ENCODE peak calls at places on chromosome 16, in eight cellular contexts. Z is left lung; F is T-helper 1 cell; E is T-helper 2 cell; Q is COR-L47; K is HuH-7; J is activated T-cell treated with anti-CD3 and anti-CD28 coated beads, Interleukin-2, amount 50 U/mL, for 72 hours; C is ovary. B is an unnamed sample.

GRCh38 chr16:63684702-63685101 is 1437.2 kb downstream of the CDH11 start:
- DNase-seq in Z (no peak), F (no peak), E (no peak), Q (no peak), K (no peak), J (no peak), C (no peak), B (no peak)

GRCh38 chr16:4345439-4346204 is 5.5 kb downstream of the PAM16 start:
- DNase-seq in Z (no peak), F (no peak), E (no peak), Q (no peak), K (peak; percentile 77), J (no peak), C (no peak), B (no peak)

GRCh38 chr16:20191566-20191965 is 117.9 kb upstream of the GPR139 start:
- DNase-seq in Z (no peak), F (no peak), E (no peak), Q (no peak), K (no peak), J (no peak), C (no peak), B (no peak)

GRCh38 chr16:3618782-3619166 is 7.4 kb upstream of the SLX4 start:
- DNase-seq in Z (no peak), F (no peak), E (no peak), Q (no peak), K (no peak), J (no peak), C (no peak), B (no peak)

GRCh38 chr16:50731989-50732589 is 9.8 kb upstream of the CYLD start:
- DNase-seq in Z (no peak), F (no peak), E (no peak), Q (no peak), K (no peak), J (no peak), C (no peak), B (no peak)

GRCh38 chr16:66427871-66428681 is 981 bp downstream of the BEAN1 start:
- DNase-seq in Z (no peak), F (no peak), E (no peak), Q (no peak), K (no peak), J (peak; percentile 8), C (no peak), B (no peak)

GRCh38 chr16:4315185-4316102 is at the start of gene GLIS2:
- DNase-seq in Z (peak; percentile 91), F (no peak), E (peak; percentile 24), Q (peak; percentile 67), K (peak; percentile 76), J (peak; percentile 42), C (peak; percentile 84), B (peak; percentile 82)

GRCh38 chr16:25256821-25257503 is 683 bp downstream of the ZKSCAN2 start:
- DNase-seq in Z (no peak), F (no peak), E (no peak), Q (no peak), K (peak; percentile 34), J (no peak), C (peak; percentile 31), B (no peak)

GRCh38 chr16:17885659-17886200 is 415.0 kb upstream of the XYLT1 start:
- DNase-seq in Z (no peak), F (no peak), E (no peak), Q (no peak), K (no peak), J (no peak), C (no peak), B (no peak)

GRCh38 chr16:4350787-4351659 is at the start of gene PAM16:
- DNase-seq in Z (peak; percentile 99), F (peak; percentile 96), E (peak; percentile 98), Q (peak; percentile 93), K (peak; percentile 88), J (peak; percentile 99), C (peak; percentile 99), B (peak; percentile 97)

GRCh38 chr16:56914896-56915295 is 17.0 kb upstream of the HERPUD1 start:
- DNase-seq in Z (no peak), F (no peak), E (no peak), Q (no peak), K (no peak), J (no peak), C (no peak), B (no peak)

GRCh38 chr16:55568151-55568693 is 1.7 kb downstream of the CAPNS2 start:
- DNase-seq in Z (no peak), F (no peak), E (no peak), Q (no peak), K (no peak), J (no peak), C (no peak), B (no peak)

GRCh38 chr16:75209944-75210343 is 3.0 kb upstream of the CTRB2 start:
- DNase-seq in Z (no peak), F (no peak), E (no peak), Q (no peak), K (no peak), J (no peak), C (no peak), B (no peak)